ENCODE peak calls at places on chromosome 1, in nine cellular contexts. X is GM04503, H is Daoy, C is NCI-H526, Q is neural progenitor cell, U is ELR, B is fibroblast of pulmonary artery, M is tibial nerve, A is heart left ventricle. R is an unnamed sample.

GRCh38 chr1:24725209-24725651 is 20.0 kb upstream of the CLIC4 start:
- DNase-seq in U (peak; percentile 68), X (no peak), M (no peak), Q (peak; percentile 73), A (no peak), B (peak; percentile 59), C (no peak), H (peak; percentile 74), R (no peak)

GRCh38 chr1:39573736-39574624 is 2.6 kb downstream of the PABPC4 start:
- DNase-seq in Q (no peak), A (no peak), X (no peak), U (peak; percentile 56), M (no peak), B (peak; percentile 57), H (no peak), C (no peak), R (no peak)

GRCh38 chr1:25140073-25140797 is 92.1 kb downstream of the SYF2 start:
- DNase-seq in B (no peak), U (peak; percentile 6), Q (no peak), H (peak; percentile 52), X (no peak), M (no peak), C (no peak), A (peak; percentile 61), R (no peak)

GRCh38 chr1:204461331-204462228 is 33.0 kb downstream of the PIK3C2B start:
- DNase-seq in U (no peak), A (no peak), M (no peak), Q (no peak), H (no peak), C (no peak), X (no peak), B (no peak), R (no peak)

GRCh38 chr1:167342846-167343245 is 122.2 kb downstream of the POU2F1 start:
- DNase-seq in A (no peak), U (peak; percentile 8), C (peak; percentile 35), X (no peak), M (no peak), Q (no peak), B (no peak), H (no peak), R (no peak)

GRCh38 chr1:13781907-13782633 is 82.1 kb downstream of the PRDM2 start:
- DNase-seq in A (no peak), C (no peak), H (no peak), X (peak; percentile 50), B (peak; percentile 67), Q (no peak), U (peak; percentile 48), M (no peak), R (no peak)

GRCh38 chr1:40034869-40035268 is 5.7 kb upstream of the CAP1 start:
- DNase-seq in B (no peak), C (no peak), A (no peak), U (no peak), X (no peak), Q (no peak), M (no peak), H (no peak), R (no peak)

GRCh38 chr1:71080178-71080781 is 555 bp downstream of the ZRANB2 start:
- DNase-seq in B (peak; percentile 13), A (no peak), U (peak; percentile 38), X (no peak), M (no peak), H (peak; percentile 30), Q (peak; percentile 21), C (peak; percentile 46), R (no peak)

GRCh38 chr1:226943156-226943555 is 3.1 kb downstream of the COQ8A start:
- DNase-seq in B (no peak), C (no peak), X (no peak), H (no peak), U (no peak), Q (no peak), A (no peak), M (no peak), R (no peak)

GRCh38 chr1:9004031-9004730 is 22.0 kb downstream of the SLC2A7 start:
- DNase-seq in B (no peak), C (no peak), U (no peak), A (no peak), M (no peak), Q (no peak), X (no peak), H (no peak), R (no peak)

GRCh38 chr1:243917177-243917862 is 67.3 kb upstream of the AKT3 start:
- DNase-seq in A (no peak), B (peak; percentile 88), Q (peak; percentile 95), M (no peak), U (peak; percentile 95), C (no peak), H (peak; percentile 76), X (peak; percentile 49), R (no peak)

GRCh38 chr1:79353224-79353623 is 346.7 kb upstream of the ADGRL4 start:
- DNase-seq in U (peak; percentile 78), X (no peak), C (no peak), M (no peak), H (peak; percentile 63), Q (peak; percentile 47), A (no peak), B (peak; percentile 80), R (no peak)

GRCh38 chr1:243483084-243483845 is 227.4 kb downstream of the SDCCAG8 start:
- DNase-seq in C (no peak), M (no peak), B (no peak), X (no peak), H (no peak), A (no peak), U (no peak), Q (peak; percentile 57), R (no peak)

GRCh38 chr1:201279313-201279712 is 4.0 kb upstream of the PKP1 start:
- DNase-seq in B (peak; percentile 60), Q (no peak), M (peak; percentile 24), A (no peak), U (peak; percentile 23), C (no peak), H (no peak), X (no peak), R (no peak)

GRCh38 chr1:42417191-42417590 is 36.6 kb downstream of the RIMKLA start:
- DNase-seq in A (no peak), H (no peak), Q (no peak), C (no peak), X (no peak), B (no peak), U (no peak), M (no peak), R (no peak)

GRCh38 chr1:46187106-46187869 is 10.9 kb downstream of the POMGNT1 start:
- DNase-seq in Q (no peak), X (no peak), A (no peak), H (no peak), M (no peak), C (no peak), B (no peak), U (no peak), R (peak; percentile 91)

GRCh38 chr1:31327381-31327780 is 30.5 kb downstream of the ZCCHC17 start:
- DNase-seq in B (peak; percentile 62), C (no peak), M (no peak), A (no peak), U (no peak), X (no peak), H (no peak), Q (no peak), R (no peak)

GRCh38 chr1:31745071-31745897 is 18.9 kb downstream of the ADGRB2 start:
- DNase-seq in B (peak; percentile 66), C (no peak), M (no peak), A (peak; percentile 80), X (no peak), H (peak; percentile 78), U (peak; percentile 72), Q (peak; percentile 76), R (peak; percentile 68)

GRCh38 chr1:238052496-238053266 is 162.0 kb upstream of the ZP4 start:
- DNase-seq in C (no peak), A (no peak), M (no peak), X (no peak), Q (no peak), B (no peak), H (no peak), U (peak; percentile 64), R (no peak)